ENCODE peak calls at places on chromosomes 6 and 20, in four cellular contexts. M is kidney epithelial cell, Z is thyroid gland, C is left ventricle myocardium inferior. S is an unnamed sample. For H3K36me3, the result is how much of the 10 kb centered on the place peaks cover.

GRCh38 chr6:7042654-7043545 is 64.9 kb upstream of the RREB1 start:
- DNase-seq in M (no peak), Z (no peak), C (no peak), S (no peak)

GRCh38 chr20:6051505-6051904 is 2.4 kb downstream of the LRRN4 start:
- DNase-seq in M (peak), Z (no peak), C (no peak), S (no peak)

GRCh38 chr6:20706293-20707165 is 172.3 kb downstream of the CDKAL1 start:
- DNase-seq in M (peak), Z (no peak), C (no peak), S (no peak)

GRCh38 chr6:82072113-82072512 is 175.4 kb downstream of the IBTK start:
- DNase-seq in M (no peak), Z (no peak), C (no peak), S (no peak)

GRCh38 chr6:195861-196360 is 96.4 kb upstream of the DUSP22 start:
- DNase-seq in M (no peak), Z (no peak), C (peak), S (no peak)

GRCh38 chr20:62506087-62506486 is 30.3 kb upstream of the GATA5 start:
- DNase-seq in M (no peak), Z (no peak), C (no peak), S (peak)

GRCh38 chr6:111710911-111711310 is 105.2 kb upstream of the TRAF3IP2 start:
- DNase-seq in M (no peak), Z (no peak), C (no peak), S (no peak)

GRCh38 chr6:49980898-49981297 is 11.5 kb upstream of the DEFB113 start:
- DNase-seq in M (no peak), Z (no peak), C (no peak), S (no peak)

GRCh38 chr6:41570270-41570615 is 24.1 kb downstream of the FOXP4 start:
- DNase-seq in M (no peak), Z (no peak), C (no peak), S (no peak)

GRCh38 chr6:112010328-112010727 is 43.6 kb upstream of the CCN6 start:
- DNase-seq in M (no peak), Z (no peak), C (no peak), S (no peak)

GRCh38 chr6:63516186-63516944 is 55.9 kb upstream of the LOC128125822 start:
- DNase-seq in M (peak), Z (no peak), C (no peak), S (no peak)

GRCh38 chr20:1242530-1242929 is 16.7 kb downstream of the RAD21L1 start:
- DNase-seq in M (peak), Z (no peak), C (no peak), S (no peak)

GRCh38 chr6:15317934-15318902 is 72.3 kb downstream of the JARID2 start:
- DNase-seq in M (no peak), Z (no peak), C (no peak), S (no peak)

GRCh38 chr6:108699290-108700041 is 138.7 kb downstream of the FOXO3 start:
- DNase-seq in M (no peak), Z (peak), C (peak), S (no peak)

GRCh38 chr20:21159658-21160380 is 33.9 kb downstream of the KIZ start:
- DNase-seq in M (no peak), Z (no peak), C (no peak), S (no peak)

GRCh38 chr6:16671302-16672289 is 89.7 kb downstream of the ATXN1 start:
- DNase-seq in M (no peak), Z (no peak), C (no peak), S (no peak)

GRCh38 chr6:91097316-91097878 is 510.5 kb upstream of the MAP3K7 start:
- DNase-seq in M (no peak), Z (peak), C (peak), S (no peak)

GRCh38 chr6:53347250-53347920 is 1.4 kb downstream of the ELOVL5 start:
- DNase-seq in M (no peak), Z (peak), C (no peak), S (no peak)

GRCh38 chr6:127690092-127690491 is 113.1 kb downstream of the C6orf58 start:
- DNase-seq in M (no peak), Z (no peak), C (no peak), S (no peak)

GRCh38 chr6:25172819-25173218 is 106.4 kb upstream of the CARMIL1 start:
- DNase-seq in M (peak), Z (no peak), C (no peak), S (no peak)

GRCh38 chr6:36204068-36204753 is 7.7 kb downstream of the BRPF3 start:
- DNase-seq in M (no peak), Z (peak), C (no peak), S (no peak)

GRCh38 chr20:25081730-25082497 is at the start of gene VSX1:
- DNase-seq in M (no peak), Z (no peak), C (no peak), S (peak)

GRCh38 chr20:57698191-57698866 is 11.5 kb downstream of the PMEPA1 start:
- DNase-seq in M (peak), Z (no peak), C (no peak), S (peak)

GRCh38 chr6:69894578-69895347 is 28.4 kb downstream of the COL19A1 start:
- DNase-seq in M (peak), Z (no peak), C (no peak), S (no peak)

GRCh38 chr6:135535989-135536414 is 38.5 kb upstream of the AHI1 start:
- DNase-seq in M (peak), Z (no peak), C (no peak), S (no peak)

GRCh38 chr6:52271852-52272460 is 12.6 kb downstream of the MCM3 start:
- DNase-seq in M (no peak), Z (no peak), C (no peak), S (no peak)

GRCh38 chr6:161169690-161170089 is 104.2 kb downstream of the AGPAT4 start:
- DNase-seq in M (no peak), Z (peak), C (no peak), S (no peak)

GRCh38 chr20:33668087-33668790 is 1.5 kb downstream of the ACTL10 start:
- DNase-seq in M (no peak), Z (no peak), C (peak), S (peak)

GRCh38 chr20:12591949-12592470 is 416.8 kb upstream of the SPTLC3 start:
- DNase-seq in M (no peak), Z (peak), C (no peak), S (peak)

GRCh38 chr6:113184291-113184690 is 672.9 kb upstream of the MARCKS start:
- DNase-seq in M (no peak), Z (no peak), C (no peak), S (no peak)

GRCh38 chr6:129730477-129731165 is 20.6 kb upstream of the ARHGAP18 start:
- DNase-seq in M (no peak), Z (no peak), C (no peak), S (no peak)

GRCh38 chr6:30144821-30145220 is 8.9 kb downstream of the TRIM40 start:
- DNase-seq in M (no peak), Z (no peak), C (no peak), S (no peak)

GRCh38 chr20:50815162-50815989 is 20.5 kb downstream of the BCAS4 start:
- DNase-seq in M (no peak), Z (peak), C (no peak), S (no peak)

GRCh38 chr6:168300975-168301647 is 18.5 kb downstream of the DACT2 start:
- DNase-seq in M (no peak), Z (no peak), C (no peak), S (no peak)

GRCh38 chr6:116971959-116972358 is 94.9 kb downstream of the RFX6 start:
- DNase-seq in M (peak), Z (no peak), C (no peak), S (no peak)

GRCh38 chr6:47061631-47062300 is 19.6 kb upstream of the ADGRF1 start:
- DNase-seq in M (no peak), Z (no peak), C (no peak), S (no peak)

GRCh38 chr20:46057856-46058655 is 29.0 kb downstream of the SLC12A5 start:
- DNase-seq in M (no peak), Z (peak), C (peak), S (peak)
- TF ChIP-seq CTCF in M (peak), Z (no peak), C (peak), S (peak)

DNA sequence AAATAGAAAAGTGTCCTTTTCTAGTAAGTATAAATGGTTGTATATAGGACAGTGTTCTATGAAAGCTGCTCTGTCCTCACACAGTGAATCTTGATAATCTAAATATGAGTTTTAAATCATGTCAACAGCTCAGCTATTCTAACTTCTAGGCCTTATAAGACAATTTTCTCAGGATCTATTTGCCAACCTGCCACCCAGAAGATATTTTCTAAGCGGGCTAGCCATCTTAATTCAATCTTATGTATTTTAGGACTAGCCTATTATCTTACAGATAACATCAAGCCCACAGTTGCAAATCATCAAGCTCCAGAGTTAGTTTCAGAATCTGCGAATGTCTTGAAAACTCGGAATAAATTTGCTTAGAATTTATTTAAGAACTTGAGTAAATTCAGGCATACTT is 2.3 kb downstream of the SIM1 start:
- DNase-seq in M (no peak), Z (no peak), C (no peak), S (no peak)
- H3K4me3 ChIP-seq in M (peak), Z (no peak), C (no peak), S (no peak)

DNA sequence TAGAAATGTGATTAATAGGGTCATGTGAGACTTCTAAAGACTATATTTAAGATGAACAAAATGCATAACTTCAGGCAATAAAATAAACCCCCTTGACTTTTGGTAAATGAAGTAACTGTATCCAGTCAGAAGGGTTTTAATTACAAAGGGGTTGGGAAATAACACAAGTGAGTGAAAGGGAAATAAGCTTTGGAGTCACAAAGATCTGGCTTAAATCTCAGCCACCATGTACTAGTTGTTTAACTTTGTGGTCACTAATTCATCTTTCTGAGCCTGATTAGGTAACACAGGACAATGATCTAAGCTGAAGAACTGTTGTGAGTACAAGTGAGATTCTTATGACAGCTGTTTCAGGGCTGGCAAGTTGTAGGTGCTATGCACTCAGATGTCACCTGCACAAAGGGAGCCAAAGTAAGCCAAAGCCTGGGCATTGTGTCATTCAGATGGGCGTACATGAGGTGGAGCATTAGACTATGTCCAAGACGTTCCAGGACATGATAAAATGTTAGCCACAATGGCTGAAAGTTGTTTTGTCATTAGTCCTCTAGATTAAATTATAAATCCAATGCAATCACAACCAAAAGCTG is 13.8 kb downstream of the TOMM34 start:
- DNase-seq in M (no peak), Z (no peak), C (no peak), S (no peak)
- H3K36me3 ChIP-seq in M (under half), Z (half or more), C (half or more), S (half or more)

GRCh38 chr20:47173596-47174216 is 182.8 kb downstream of the ZMYND8 start:
- DNase-seq in M (no peak), Z (no peak), C (no peak), S (no peak)
- TF ChIP-seq CTCF in M (no peak), Z (no peak), C (no peak), S (no peak)

DNA sequence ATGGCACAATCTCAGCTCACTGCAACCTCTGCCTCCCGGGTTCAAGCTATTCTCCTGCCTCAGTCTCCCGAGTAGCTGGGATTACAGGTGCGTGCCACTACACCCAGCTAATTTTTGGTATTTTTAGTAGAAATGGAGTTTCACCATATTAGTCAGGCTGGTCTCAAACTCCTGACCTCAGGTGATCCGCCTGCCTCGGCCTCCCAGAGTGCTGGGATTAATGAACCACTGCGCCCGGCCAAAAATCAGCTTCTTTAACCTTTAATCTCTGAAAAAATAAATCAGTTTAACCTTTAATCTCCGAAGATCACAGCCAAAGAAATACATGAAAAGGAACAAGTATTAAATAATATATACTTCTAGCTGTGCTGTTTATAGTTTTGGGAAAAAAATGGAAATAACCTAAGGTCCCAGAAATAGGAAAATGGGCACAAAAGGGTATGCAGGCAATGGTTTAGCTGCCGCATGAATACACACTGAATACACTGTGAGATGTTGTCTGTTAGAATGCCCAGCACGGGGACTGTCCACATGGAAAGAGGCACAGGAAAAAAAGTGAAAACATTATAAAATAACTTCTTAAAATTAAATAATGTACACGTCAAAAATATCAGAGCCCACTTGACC is 1.6 kb downstream of the NQO2 start:
- DNase-seq in M (no peak), Z (no peak), C (no peak), S (no peak)
- H3K4me3 ChIP-seq in M (no peak), Z (no peak), C (no peak), S (no peak)

GRCh38 chr6:32975886-32976285 is 7.5 kb downstream of the BRD2 start:
- DNase-seq in M (no peak), Z (no peak), C (no peak), S (no peak)

GRCh38 chr6:32973934-32974333 is 5.5 kb downstream of the BRD2 start:
- DNase-seq in M (no peak), Z (no peak), C (no peak), S (no peak)

GRCh38 chr6:32976334-32977069 is 8.1 kb downstream of the BRD2 start:
- DNase-seq in M (no peak), Z (no peak), C (no peak), S (no peak)

GRCh38 chr6:32973144-32973854 is 4.9 kb downstream of the BRD2 start:
- DNase-seq in M (no peak), Z (no peak), C (no peak), S (peak)

GRCh38 chr6:32974541-32975308 is 6.3 kb downstream of the BRD2 start:
- DNase-seq in M (no peak), Z (no peak), C (no peak), S (no peak)
- H3K36me3 ChIP-seq in M (under half), Z (half or more), C (half or more), S (half or more)

DNA sequence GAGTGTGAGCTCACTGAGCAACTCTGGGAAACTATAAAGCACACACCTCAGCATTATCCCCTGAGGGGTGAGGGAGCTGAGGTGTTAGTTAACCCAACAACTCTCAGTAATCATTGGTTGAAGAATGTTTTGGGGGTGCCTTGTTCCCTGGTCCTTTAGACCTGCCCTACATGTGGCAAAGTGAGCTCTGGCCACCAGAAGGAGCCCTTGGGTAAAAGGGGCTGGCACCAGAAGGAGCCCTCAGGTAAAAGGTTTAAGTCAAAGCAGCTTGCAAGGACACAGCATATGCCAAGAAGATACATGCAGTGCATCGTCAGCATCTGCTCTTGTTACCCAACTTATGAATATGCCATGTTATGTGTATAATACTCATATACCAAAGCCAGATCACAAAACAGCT is 1081.7 kb downstream of the KIF16B start:
- DNase-seq in M (no peak), Z (no peak), C (no peak), S (no peak)
- TF ChIP-seq CTCF in M (peak), Z (no peak), C (no peak), S (no peak)

GRCh38 chr20:4111440-4112411 is 96.4 kb upstream of the RNF24 start:
- DNase-seq in M (no peak), Z (no peak), C (no peak), S (no peak)
- H3K4me3 ChIP-seq in M (no peak), Z (no peak), C (no peak), S (no peak)

GRCh38 chr20:9758752-9759151 is 80.1 kb downstream of the PAK5 start:
- DNase-seq in M (no peak), Z (no peak), C (no peak), S (no peak)
- H3K36me3 ChIP-seq in M (under half), Z (under half), C (under half), S (under half)

DNA sequence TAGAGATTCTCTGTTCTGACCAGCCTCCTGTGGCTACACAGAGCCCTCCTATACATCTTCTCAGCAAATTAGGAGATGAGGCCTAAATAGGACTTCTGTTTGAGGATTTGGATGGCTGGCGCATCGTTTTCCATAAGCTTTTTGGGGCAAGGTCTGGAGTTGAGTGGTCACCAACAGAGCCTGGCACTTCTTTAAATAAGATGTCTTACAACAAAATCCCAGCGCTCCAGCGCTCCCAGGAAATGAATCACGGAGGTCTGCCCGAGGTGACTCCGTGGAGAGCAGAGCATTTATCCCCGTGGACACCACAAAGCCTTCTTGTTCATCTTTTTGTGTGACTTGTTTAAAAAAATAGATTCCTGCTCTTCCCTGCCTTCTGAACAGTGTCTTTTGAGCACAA is 75.3 kb downstream of the GNAS-AS1 start:
- DNase-seq in M (no peak), Z (no peak), C (no peak), S (no peak)
- TF ChIP-seq CTCF in M (no peak), Z (no peak), C (no peak), S (no peak)